ENCODE peak calls at places on chromosome 14, in nine cellular contexts. D is neural progenitor cell; E is NCI-H2029; B is activated T-helper 1 cell treated with Interleukin-2 at 50 U/mL for 16 hours; J is iris pigment epithelial cell; F is T-helper 1 cell; A is HEK293T; S is nephron progenitor cell; X is effector memory CD4-positive, alpha-beta T cell. R is an unnamed sample.

GRCh38 chr14:104865069-104865630 is at the start of gene CEP170B:
- DNase-seq in D (peak), E (no peak), B (peak), J (peak), F (peak), A (peak), S (peak), X (peak), R (peak)

GRCh38 chr14:78327426-78328210 is 157.4 kb downstream of the NRXN3 start:
- DNase-seq in D (no peak), E (no peak), B (no peak), J (no peak), F (no peak), A (no peak), S (no peak), X (no peak), R (no peak)

GRCh38 chr14:96053600-96054381 is 14.6 kb downstream of the C14orf132 start:
- DNase-seq in D (no peak), E (no peak), B (no peak), J (peak), F (no peak), A (no peak), S (no peak), X (no peak), R (peak)

GRCh38 chr14:91410781-91411536 is 6.7 kb downstream of the CCDC88C start:
- DNase-seq in D (no peak), E (no peak), B (no peak), J (no peak), F (no peak), A (no peak), S (no peak), X (no peak), R (no peak)

GRCh38 chr14:94051115-94051514 is 25.0 kb downstream of the OTUB2 start:
- DNase-seq in D (peak), E (no peak), B (no peak), J (peak), F (no peak), A (peak), S (no peak), X (no peak), R (peak)

GRCh38 chr14:105385698-105386365 is 12.5 kb upstream of the TEX22 start:
- DNase-seq in D (no peak), E (no peak), B (no peak), J (no peak), F (no peak), A (no peak), S (no peak), X (no peak), R (no peak)

GRCh38 chr14:33767721-33768457 is 183.0 kb downstream of the EGLN3 start:
- DNase-seq in D (no peak), E (no peak), B (no peak), J (peak), F (no peak), A (no peak), S (no peak), X (no peak), R (peak)

GRCh38 chr14:88556581-88556980 is 1.8 kb upstream of the PTPN21 start:
- DNase-seq in D (no peak), E (no peak), B (no peak), J (peak), F (no peak), A (no peak), S (no peak), X (no peak), R (no peak)

GRCh38 chr14:35402323-35403084 is 2.0 kb downstream of the NFKBIA start:
- DNase-seq in D (no peak), E (no peak), B (no peak), J (no peak), F (no peak), A (no peak), S (no peak), X (peak), R (peak)

GRCh38 chr14:89618821-89619551 is 202.0 kb upstream of the FOXN3 start:
- DNase-seq in D (peak), E (peak), B (peak), J (peak), F (peak), A (peak), S (peak), X (peak), R (peak)

GRCh38 chr14:45705954-45706353 is 453.0 kb upstream of the MIS18BP1 start:
- DNase-seq in D (no peak), E (no peak), B (no peak), J (no peak), F (no peak), A (no peak), S (no peak), X (no peak), R (no peak)

GRCh38 chr14:94113490-94113889 is 3.0 kb downstream of the IFI27 start:
- DNase-seq in D (no peak), E (peak), B (no peak), J (peak), F (no peak), A (no peak), S (no peak), X (no peak), R (peak)

GRCh38 chr14:50785506-50786063 is 45.4 kb downstream of the NIN start:
- DNase-seq in D (peak), E (no peak), B (no peak), J (no peak), F (no peak), A (no peak), S (peak), X (no peak), R (no peak)

GRCh38 chr14:65813760-65814387 is 401.3 kb downstream of the FUT8 start:
- DNase-seq in D (peak), E (no peak), B (no peak), J (no peak), F (no peak), A (no peak), S (no peak), X (no peak), R (no peak)

GRCh38 chr14:72550513-72550912 is 343.4 kb downstream of the DPF3 start:
- DNase-seq in D (no peak), E (no peak), B (no peak), J (no peak), F (no peak), A (no peak), S (no peak), X (no peak), R (no peak)

GRCh38 chr14:102694530-102695171 is 82.6 kb upstream of the TRAF3 start:
- DNase-seq in D (peak), E (peak), B (no peak), J (peak), F (peak), A (peak), S (peak), X (peak), R (peak)

GRCh38 chr14:86712176-86712575 is 1182.2 kb downstream of the FLRT2 start:
- DNase-seq in D (no peak), E (no peak), B (no peak), J (peak), F (no peak), A (no peak), S (no peak), X (no peak), R (peak)

GRCh38 chr14:50339178-50339804 is 27.2 kb downstream of the DMAC2L start:
- DNase-seq in D (no peak), E (peak), B (no peak), J (no peak), F (no peak), A (no peak), S (no peak), X (no peak), R (no peak)

GRCh38 chr14:55381040-55381439 is 30.6 kb downstream of the ATG14 start:
- DNase-seq in D (no peak), E (no peak), B (no peak), J (no peak), F (no peak), A (no peak), S (no peak), X (no peak), R (peak)

R was measured in choroid plexus epithelial cell.